ENCODE peak calls at places on chromosome 10, in ten cellular contexts. O is GM12865; M is BE2C; F is stimulated activated CD4-positive, alpha-beta T cell treated with anti-CD3 and anti-CD28 coated beads, Interleukin-4, amount 100 ng/mL, for 24 hours; X is brain microvascular endothelial cell; Y is left kidney; S is neural crest cell; D is cardiac muscle cell; T is stomach; R is HTR-8/SVneo. A is an unnamed sample.

GRCh38 chr10:24310104-24310503 is 101.2 kb downstream of the KIAA1217 start:
- DNase-seq in R (no peak), Y (no peak), D (no peak), M (no peak), S (no peak), T (no peak), F (no peak), O (no peak), X (no peak), A (no peak)

GRCh38 chr10:118927317-118927716 is 102.2 kb upstream of the NANOS1 start:
- DNase-seq in Y (no peak), D (peak; percentile 51), T (no peak), F (no peak), R (no peak), S (no peak), M (no peak), O (no peak), X (no peak), A (peak; percentile 9)

GRCh38 chr10:77267703-77268630 is 369.6 kb downstream of the KCNMA1 start:
- DNase-seq in O (no peak), M (no peak), R (no peak), T (no peak), X (peak; percentile 77), F (no peak), Y (no peak), D (no peak), S (no peak), A (no peak)

GRCh38 chr10:122911889-122912484 is 1.6 kb downstream of the FAM24A start:
- DNase-seq in D (peak; percentile 64), T (peak; percentile 37), M (no peak), X (peak; percentile 44), F (peak; percentile 52), Y (peak; percentile 89), R (peak; percentile 10), O (peak; percentile 45), S (peak; percentile 71), A (peak; percentile 41)

GRCh38 chr10:70312972-70313371 is 29.2 kb upstream of the NPFFR1 start:
- DNase-seq in Y (no peak), O (no peak), D (peak; percentile 33), M (no peak), S (no peak), F (no peak), R (no peak), T (no peak), X (no peak), A (no peak)

GRCh38 chr10:77967611-77968022 is 41.1 kb upstream of the DLG5 start:
- DNase-seq in O (no peak), R (no peak), S (peak; percentile 50), T (no peak), D (no peak), X (no peak), F (no peak), M (no peak), Y (peak; percentile 96), A (no peak)

GRCh38 chr10:49143249-49143648 is 9.4 kb upstream of the FAM170B start:
- DNase-seq in R (no peak), D (no peak), F (no peak), X (no peak), T (no peak), M (no peak), O (no peak), S (no peak), Y (no peak), A (no peak)

GRCh38 chr10:5965266-5965665 is 12.1 kb downstream of the IL15RA start:
- DNase-seq in Y (peak; percentile 29), D (no peak), T (peak; percentile 65), S (no peak), O (no peak), R (no peak), M (no peak), X (no peak), F (no peak), A (no peak)

GRCh38 chr10:132630666-132631347 is 93.2 kb downstream of the INPP5A start:
- DNase-seq in X (no peak), D (peak; percentile 57), S (no peak), R (no peak), T (peak; percentile 70), F (no peak), Y (no peak), O (no peak), M (no peak), A (no peak)

GRCh38 chr10:117578490-117578889 is 35.9 kb downstream of the EMX2 start:
- DNase-seq in X (no peak), D (no peak), F (no peak), T (no peak), R (no peak), Y (no peak), M (no peak), O (no peak), S (no peak), A (no peak)

GRCh38 chr10:120813085-120813484 is 38.1 kb upstream of the WDR11 start:
- DNase-seq in M (no peak), R (no peak), Y (no peak), X (no peak), F (no peak), D (no peak), T (no peak), O (no peak), S (no peak), A (no peak)

GRCh38 chr10:10361486-10361885 is 656.2 kb upstream of the CELF2 start:
- DNase-seq in D (no peak), O (no peak), R (no peak), X (no peak), T (no peak), M (no peak), F (no peak), S (no peak), Y (peak; percentile 9), A (no peak)

GRCh38 chr10:93458821-93459257 is 23.3 kb downstream of the MYOF start:
- DNase-seq in R (peak; percentile 91), Y (peak; percentile 95), T (peak; percentile 75), X (peak; percentile 100), D (peak; percentile 99), F (peak; percentile 8), S (no peak), O (no peak), M (no peak), A (peak; percentile 100)

A was measured in mesenchymal stem cell.